ENCODE peak calls at places on chromosomes 16 and 17, in six cellular contexts. R is CD4-positive, alpha-beta memory T cell; K is NCI-H69; Y is activated CD8-positive, alpha-beta memory T cell treated with anti-CD3 and anti-CD28 coated beads, Interleukin-2, amount 10 ng/mL, durations not matched to agents 7 days and 5 days; E is RKO; T is stimulated activated CD8-positive, alpha-beta memory T cell treated with anti-CD3 and anti-CD28 coated beads, Interleukin-15, amount 100 ng/mL, for 24 hours. D is an unnamed sample.

GRCh38 chr16:20911361-20911760 is 10.8 kb downstream of the LYRM1 start:
- DNase-seq in R (no peak), K (no peak), Y (peak), E (peak), T (no peak), D (peak)

GRCh38 chr17:59858167-59858790 is 34.5 kb downstream of the TUBD1 start:
- DNase-seq in R (no peak), K (no peak), Y (no peak), E (no peak), T (no peak), D (no peak)

GRCh38 chr17:45018514-45019176 is 32.8 kb downstream of the DCAKD start:
- DNase-seq in R (no peak), K (peak), Y (no peak), E (peak), T (no peak), D (no peak)

GRCh38 chr17:50534222-50534978 is 1.9 kb downstream of the EPN3 start:
- DNase-seq in R (no peak), K (no peak), Y (no peak), E (no peak), T (no peak), D (peak)

GRCh38 chr16:14562691-14563491 is 67.2 kb downstream of the PARN start:
- DNase-seq in R (no peak), K (peak), Y (no peak), E (peak), T (no peak), D (no peak)

GRCh38 chr17:40490289-40490853 is 11.1 kb downstream of the TNS4 start:
- DNase-seq in R (no peak), K (peak), Y (no peak), E (no peak), T (no peak), D (peak)

GRCh38 chr17:15966183-15966878 is 21.4 kb downstream of the ADORA2B start:
- DNase-seq in R (no peak), K (peak), Y (no peak), E (no peak), T (no peak), D (no peak)

GRCh38 chr16:82038941-82039340 is 3.9 kb downstream of the HSD17B2 start:
- DNase-seq in R (no peak), K (peak), Y (no peak), E (no peak), T (no peak), D (no peak)

GRCh38 chr17:74962622-74963394 is 9.8 kb downstream of the HID1 start:
- DNase-seq in R (no peak), K (no peak), Y (no peak), E (no peak), T (no peak), D (no peak)

GRCh38 chr17:34624767-34625389 is 45.5 kb downstream of the TMEM132E start:
- DNase-seq in R (no peak), K (peak), Y (no peak), E (no peak), T (no peak), D (no peak)

GRCh38 chr17:17063546-17064122 is 21.4 kb downstream of the MPRIP start:
- DNase-seq in R (no peak), K (peak), Y (no peak), E (no peak), T (no peak), D (peak)

GRCh38 chr17:43219746-43220380 is 8.2 kb downstream of the TMEM106A start:
- DNase-seq in R (no peak), K (no peak), Y (no peak), E (no peak), T (no peak), D (no peak)

GRCh38 chr17:63477471-63478440 is 895 bp downstream of the ACE start:
- DNase-seq in R (peak), K (peak), Y (no peak), E (no peak), T (no peak), D (no peak)

GRCh38 chr17:65163990-65164495 is 26.9 kb downstream of the RGS9 start:
- DNase-seq in R (no peak), K (peak), Y (peak), E (peak), T (no peak), D (peak)

GRCh38 chr17:17520599-17521232 is 24.5 kb upstream of the RASD1 start:
- DNase-seq in R (no peak), K (no peak), Y (no peak), E (no peak), T (no peak), D (no peak)

GRCh38 chr16:79071424-79071823 is 529.1 kb downstream of the MAF start:
- DNase-seq in R (no peak), K (peak), Y (no peak), E (no peak), T (no peak), D (no peak)

GRCh38 chr17:6496116-6496481 is 51.8 kb downstream of the PIMREG start:
- DNase-seq in R (no peak), K (peak), Y (no peak), E (no peak), T (no peak), D (no peak)

GRCh38 chr17:53949473-53950090 is 126.9 kb downstream of the KIF2B start:
- DNase-seq in R (no peak), K (no peak), Y (no peak), E (no peak), T (no peak), D (no peak)

GRCh38 chr17:53033297-53033696 is 789.4 kb upstream of the KIF2B start:
- DNase-seq in R (no peak), K (peak), Y (no peak), E (no peak), T (no peak), D (no peak)

GRCh38 chr17:62064791-62065563 is at the start of gene MED13:
- DNase-seq in R (peak), K (peak), Y (peak), E (peak), T (peak), D (peak)

GRCh38 chr16:68539704-68540370 is 746 bp downstream of the ZFP90 start:
- DNase-seq in R (peak), K (peak), Y (peak), E (peak), T (no peak), D (no peak)

GRCh38 chr17:81701288-81702071 is 1.7 kb upstream of the MRPL12 start:
- DNase-seq in R (no peak), K (no peak), Y (no peak), E (peak), T (no peak), D (peak)

GRCh38 chr16:23016372-23016771 is 132.9 kb downstream of the USP31 start:
- DNase-seq in R (no peak), K (peak), Y (no peak), E (no peak), T (no peak), D (no peak)

GRCh38 chr17:60910415-60910814 is 232.8 kb downstream of the BCAS3 start:
- DNase-seq in R (no peak), K (no peak), Y (no peak), E (no peak), T (no peak), D (no peak)

GRCh38 chr17:26809033-26809432 is 484.9 kb upstream of the WSB1 start:
- DNase-seq in R (no peak), K (no peak), Y (no peak), E (no peak), T (no peak), D (no peak)

GRCh38 chr16:74774223-74775139 is at the start of gene FA2H:
- DNase-seq in R (peak), K (peak), Y (peak), E (peak), T (peak), D (peak)

GRCh38 chr16:62298567-62298966 is 262.3 kb upstream of the CDH8 start:
- DNase-seq in R (no peak), K (no peak), Y (no peak), E (no peak), T (no peak), D (no peak)

GRCh38 chr17:69716571-69716970 is 302.1 kb downstream of the MAP2K6 start:
- DNase-seq in R (no peak), K (no peak), Y (no peak), E (no peak), T (no peak), D (no peak)

GRCh38 chr17:37142294-37142944 is 193.7 kb downstream of the AATF start:
- DNase-seq in R (no peak), K (peak), Y (no peak), E (no peak), T (no peak), D (no peak)

GRCh38 chr17:61002316-61002736 is 324.7 kb downstream of the BCAS3 start:
- DNase-seq in R (peak), K (peak), Y (no peak), E (peak), T (no peak), D (peak)

GRCh38 chr16:12544477-12545291 is 259.0 kb downstream of the CPPED1 start:
- DNase-seq in R (no peak), K (no peak), Y (no peak), E (no peak), T (no peak), D (no peak)

GRCh38 chr16:25176136-25176535 is 40.6 kb upstream of the AQP8 start:
- DNase-seq in R (no peak), K (no peak), Y (no peak), E (no peak), T (no peak), D (no peak)

GRCh38 chr16:31071861-31072260 is 2.2 kb downstream of the ZNF668 start:
- DNase-seq in R (no peak), K (peak), Y (no peak), E (peak), T (no peak), D (no peak)

GRCh38 chr16:65956100-65956499 is 410.4 kb upstream of the CDH5 start:
- DNase-seq in R (no peak), K (no peak), Y (no peak), E (no peak), T (no peak), D (no peak)

GRCh38 chr16:89481556-89481955 is 8.8 kb downstream of the ANKRD11 start:
- DNase-seq in R (no peak), K (peak), Y (no peak), E (no peak), T (no peak), D (no peak)

D was measured in ACHN.